ENCODE peak calls at places on chromosome 1, in six cellular contexts. R is HCT116, F is HepG2, Y is H1, Q is K562, K is GM12878. U is an unnamed sample.
A peak's percentile ranks its signal among the peaks of the same experiment; 100 is the strongest.

GRCh38 chr1:77639056-77639455 is 43.4 kb downstream of the ZZZ3 start:
- DNase-seq in Y (no peak), F (no peak), R (no peak), Q (no peak), K (no peak), U (no peak)

GRCh38 chr1:63063367-63063766 is 259.0 kb upstream of the FOXD3 start:
- DNase-seq in Q (peak; percentile 16), Y (no peak), F (no peak), K (no peak), R (no peak), U (no peak)

GRCh38 chr1:6470132-6471085 is 4.4 kb upstream of the TNFRSF25 start:
- DNase-seq in Y (no peak), K (no peak), R (no peak), F (no peak), Q (peak; percentile 86), U (no peak)

GRCh38 chr1:37430074-37430985 is 44.0 kb upstream of the ZC3H12A start:
- DNase-seq in R (no peak), F (no peak), Q (no peak), K (no peak), Y (no peak), U (no peak)

GRCh38 chr1:146032613-146033219 is 11.2 kb upstream of the HJV start:
- DNase-seq in R (peak; percentile 48), K (peak; percentile 23), Q (peak; percentile 36), Y (no peak), F (peak; percentile 59), U (no peak)

GRCh38 chr1:174359454-174359805 is 88.3 kb upstream of the GPR52 start:
- DNase-seq in F (no peak), Q (no peak), K (no peak), R (no peak), Y (no peak), U (no peak)

GRCh38 chr1:116711061-116711582 is 43.1 kb upstream of the CD2 start:
- DNase-seq in K (no peak), R (no peak), Q (no peak), Y (no peak), F (no peak), U (no peak)

GRCh38 chr1:32695098-32695904 is 7.3 kb downstream of the SYNC start:
- DNase-seq in R (no peak), Q (peak; percentile 42), F (peak; percentile 81), K (no peak), Y (no peak), U (no peak)

GRCh38 chr1:156481527-156481926 is 19.0 kb downstream of the MEF2D start:
- DNase-seq in Q (no peak), Y (no peak), K (no peak), F (no peak), R (no peak), U (no peak)

GRCh38 chr1:37035014-37035686 is 835 bp upstream of the GRIK3 start:
- DNase-seq in R (no peak), Y (no peak), F (no peak), K (no peak), Q (no peak), U (no peak)

GRCh38 chr1:30879126-30879786 is 29.3 kb downstream of the SDC3 start:
- DNase-seq in K (no peak), Y (no peak), R (no peak), Q (no peak), F (no peak), U (no peak)

GRCh38 chr1:102097451-102097850 is 100.7 kb upstream of the OLFM3 start:
- DNase-seq in F (no peak), R (no peak), Q (no peak), Y (no peak), K (no peak), U (no peak)
- TF ChIP-seq JUND in F (no peak), R (no peak), Q (no peak), Y (no peak), K (no peak), U (no peak)

GRCh38 chr1:154863702-154864174 is 6.3 kb downstream of the KCNN3 start:
- DNase-seq in Y (no peak), F (peak; percentile 34), R (peak; percentile 42), K (peak; percentile 85), Q (peak; percentile 74), U (peak; percentile 78)

GRCh38 chr1:154860154-154860870 is 9.8 kb downstream of the KCNN3 start:
- DNase-seq in F (no peak), K (peak; percentile 96), R (no peak), Y (no peak), Q (no peak), U (no peak)

GRCh38 chr1:154862927-154863701 is 7.0 kb downstream of the KCNN3 start:
- DNase-seq in F (no peak), Y (no peak), Q (no peak), R (no peak), K (no peak), U (no peak)

GRCh38 chr1:154859786-154860153 is 10.3 kb downstream of the KCNN3 start:
- DNase-seq in Y (no peak), K (peak; percentile 83), F (no peak), R (no peak), Q (no peak), U (no peak)

GRCh38 chr1:154861607-154862094 is 8.4 kb downstream of the KCNN3 start:
- DNase-seq in Y (no peak), K (no peak), R (no peak), F (no peak), Q (no peak), U (no peak)
- TF ChIP-seq JUND in Y (no peak), K (no peak), R (no peak), F (no peak), Q (peak; percentile 29), U (no peak)

DNA sequence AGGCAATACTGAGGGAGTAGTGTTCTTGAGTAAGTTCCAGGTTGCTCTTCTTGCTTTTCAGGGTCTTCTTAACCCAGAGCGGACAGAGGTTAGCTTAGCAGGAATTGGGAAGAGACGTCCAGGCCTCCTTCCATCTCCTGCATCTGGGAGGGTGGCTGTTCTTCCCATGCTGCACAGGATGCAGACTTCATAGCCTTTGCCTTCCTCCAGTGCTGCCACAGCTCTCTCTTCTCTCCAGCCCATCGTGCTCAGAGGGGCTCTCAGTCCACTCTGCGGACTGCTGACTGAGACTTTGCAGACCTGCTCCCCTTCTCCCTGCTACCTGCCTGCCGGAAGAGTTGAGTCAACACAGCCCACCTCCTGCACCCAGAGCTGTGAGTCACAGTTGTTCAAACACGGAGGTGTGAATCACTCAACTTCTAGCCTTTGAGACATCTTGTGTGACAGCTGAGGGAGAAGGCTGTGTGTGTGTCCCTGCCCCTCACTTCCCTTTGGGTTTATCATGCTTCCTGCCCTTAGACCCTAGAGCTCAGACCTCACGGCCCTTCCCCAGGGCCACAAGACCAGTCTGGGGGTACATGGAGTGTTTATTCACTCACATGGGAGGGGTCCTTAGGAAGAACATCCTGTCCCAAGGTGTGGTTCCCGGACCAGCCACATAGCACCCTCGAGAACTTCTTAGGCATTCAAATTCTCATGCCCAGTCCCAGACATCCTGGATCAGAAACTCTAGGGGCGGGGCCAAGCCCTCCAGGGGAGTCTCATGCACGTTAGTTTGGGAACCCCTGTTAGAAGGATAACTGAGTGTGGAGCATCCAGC is 158.3 kb upstream of the CACNA1E start:
- DNase-seq in R (peak; percentile 66), Y (no peak), K (no peak), F (no peak), Q (no peak), U (no peak)
- TF ChIP-seq JUND in R (peak; percentile 97), Y (no peak), K (no peak), F (no peak), Q (no peak), U (no peak)

GRCh38 chr1:159084867-159085266 is 8.3 kb upstream of the AIM2 start:
- DNase-seq in F (no peak), R (no peak), Y (no peak), K (no peak), Q (no peak), U (no peak)

GRCh38 chr1:159079518-159079917 is 3.0 kb upstream of the AIM2 start:
- DNase-seq in Y (no peak), K (no peak), Q (no peak), F (no peak), R (no peak), U (no peak)

GRCh38 chr1:159088566-159089183 is 12.1 kb upstream of the AIM2 start:
- DNase-seq in Q (no peak), K (no peak), R (no peak), F (no peak), Y (no peak), U (no peak)

GRCh38 chr1:159088050-159088449 is 11.5 kb upstream of the AIM2 start:
- DNase-seq in Q (no peak), K (no peak), Y (no peak), F (no peak), R (no peak), U (no peak)

GRCh38 chr1:159084152-159084551 is 7.6 kb upstream of the AIM2 start:
- DNase-seq in Q (no peak), Y (no peak), R (no peak), K (no peak), F (no peak), U (no peak)
- TF ChIP-seq JUND in Q (no peak), Y (no peak), R (no peak), K (no peak), F (no peak), U (no peak)

U was measured in T47D.